ENCODE peak calls at places on chromosomes 12 and 14, in four cellular contexts. One of them, this sample, is unnamed.
A peak's percentile ranks its signal among the peaks of the same experiment; 100 is the strongest.

GRCh38 chr12:31868980-31869379 is 90.2 kb upstream of the RESF1 start:
- DNase-seq in SK-N-SH: peak; percentile 40
- DNase-seq in HepG2: no peak
- DNase-seq in K562: no peak
- DNase-seq in this sample: no peak

GRCh38 chr14:32534145-32534544 is 205.0 kb downstream of the AKAP6 start:
- DNase-seq in SK-N-SH: no peak
- DNase-seq in HepG2: no peak
- DNase-seq in K562: no peak
- DNase-seq in this sample: no peak

GRCh38 chr12:49552425-49552824 is 13.6 kb downstream of the KCNH3 start:
- DNase-seq in SK-N-SH: peak; percentile 11
- DNase-seq in HepG2: no peak
- DNase-seq in K562: no peak
- DNase-seq in this sample: no peak

GRCh38 chr12:59317598-59317997 is 278.2 kb upstream of the SLC16A7 start:
- DNase-seq in SK-N-SH: no peak
- DNase-seq in HepG2: no peak
- DNase-seq in K562: no peak
- DNase-seq in this sample: no peak

GRCh38 chr12:138898-139534 is 72.4 kb downstream of the IQSEC3 start:
- DNase-seq in SK-N-SH: no peak
- DNase-seq in HepG2: no peak
- DNase-seq in K562: no peak
- DNase-seq in this sample: no peak

GRCh38 chr12:49334681-49335080 is 2.3 kb downstream of the C1QL4 start:
- DNase-seq in SK-N-SH: no peak
- DNase-seq in HepG2: no peak
- DNase-seq in K562: no peak
- DNase-seq in this sample: no peak

GRCh38 chr12:119320678-119321077 is 13.9 kb upstream of the CCDC60 start:
- DNase-seq in SK-N-SH: no peak
- DNase-seq in HepG2: no peak
- DNase-seq in K562: no peak
- DNase-seq in this sample: no peak

GRCh38 chr12:65597527-65597926 is 226.8 kb upstream of the HMGA2 start:
- DNase-seq in SK-N-SH: no peak
- DNase-seq in HepG2: no peak
- DNase-seq in K562: no peak
- DNase-seq in this sample: no peak

GRCh38 chr14:35509846-35510245 is 24.1 kb upstream of the INSM2 start:
- DNase-seq in SK-N-SH: peak; percentile 58
- DNase-seq in HepG2: no peak
- DNase-seq in K562: no peak
- DNase-seq in this sample: no peak

GRCh38 chr14:20683896-20684661 is at the start of gene RNASE4:
- DNase-seq in SK-N-SH: peak; percentile 68
- DNase-seq in HepG2: peak; percentile 85
- DNase-seq in K562: peak; percentile 69
- DNase-seq in this sample: peak; percentile 82

GRCh38 chr12:109512608-109513007 is 35.2 kb downstream of the UBE3B start:
- DNase-seq in SK-N-SH: no peak
- DNase-seq in HepG2: no peak
- DNase-seq in K562: no peak
- DNase-seq in this sample: no peak

GRCh38 chr14:102811254-102811963 is 34.2 kb downstream of the TRAF3 start:
- DNase-seq in SK-N-SH: no peak
- DNase-seq in HepG2: peak; percentile 14
- DNase-seq in K562: no peak
- DNase-seq in this sample: no peak

GRCh38 chr14:102813691-102814090 is 36.4 kb downstream of the TRAF3 start:
- DNase-seq in SK-N-SH: no peak
- DNase-seq in HepG2: no peak
- DNase-seq in K562: no peak
- DNase-seq in this sample: no peak

GRCh38 chr14:102810523-102810922 is 33.3 kb downstream of the TRAF3 start:
- DNase-seq in SK-N-SH: no peak
- DNase-seq in HepG2: no peak
- DNase-seq in K562: no peak
- DNase-seq in this sample: no peak

GRCh38 chr14:102809870-102810269 is 32.6 kb downstream of the TRAF3 start:
- DNase-seq in SK-N-SH: no peak
- DNase-seq in HepG2: no peak
- DNase-seq in K562: no peak
- DNase-seq in this sample: no peak

GRCh38 chr14:102811971-102812370 is 34.7 kb downstream of the TRAF3 start:
- DNase-seq in SK-N-SH: no peak
- DNase-seq in HepG2: no peak
- DNase-seq in K562: no peak
- DNase-seq in this sample: no peak
- TF ChIP-seq ZBTB33 in SK-N-SH: no peak
- TF ChIP-seq ZBTB33 in HepG2: no peak
- TF ChIP-seq ZBTB33 in K562: no peak
- TF ChIP-seq ZBTB33 in this sample: no peak

DNA sequence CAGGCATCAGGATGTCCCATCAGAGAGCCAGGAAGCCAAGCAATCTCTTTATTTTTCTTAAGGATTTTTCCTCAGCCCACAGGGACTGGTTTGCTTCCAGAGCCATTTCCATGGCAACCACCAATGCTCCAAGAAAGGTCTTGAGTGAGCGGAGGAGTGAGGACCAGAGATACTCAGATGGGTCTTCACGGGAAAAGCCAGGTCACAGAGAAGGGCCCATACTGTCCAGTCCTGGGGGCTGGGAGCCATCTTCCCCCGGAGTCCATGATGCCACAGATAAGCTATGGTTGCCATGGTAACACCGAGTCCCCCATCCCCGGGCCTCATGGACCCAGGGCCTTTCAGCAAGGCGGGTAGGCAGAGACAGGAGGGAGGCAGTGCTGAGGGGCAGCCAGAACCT is 28.6 kb downstream of the CMKLR1 start:
- DNase-seq in SK-N-SH: peak; percentile 71
- DNase-seq in HepG2: no peak
- DNase-seq in K562: peak; percentile 23
- DNase-seq in this sample: no peak
- TF ChIP-seq MXI1 in SK-N-SH: no peak
- TF ChIP-seq MXI1 in HepG2: no peak
- TF ChIP-seq MXI1 in K562: no peak
- TF ChIP-seq MXI1 in this sample: no peak

DNA sequence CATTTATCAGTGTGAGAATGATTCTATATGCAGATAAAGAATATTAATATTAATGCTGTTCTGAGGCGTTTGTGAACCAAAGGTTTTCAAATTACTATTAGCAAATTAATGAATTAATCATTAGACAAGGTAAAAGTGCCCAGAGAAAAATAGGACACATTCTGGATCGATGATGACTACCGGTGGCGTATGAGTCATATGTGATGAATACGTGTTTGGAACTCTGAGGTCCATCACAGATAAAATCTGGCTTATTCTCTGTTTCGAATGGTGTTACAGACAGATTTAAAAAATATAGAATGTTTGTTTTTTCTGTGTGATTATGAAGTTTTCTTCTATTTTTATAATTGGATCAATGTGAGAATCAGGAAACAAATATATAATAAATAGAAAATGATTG is 79.2 kb upstream of the RTL1 start:
- DNase-seq in SK-N-SH: no peak
- DNase-seq in HepG2: no peak
- DNase-seq in K562: no peak
- DNase-seq in this sample: no peak
- TF ChIP-seq ZBTB33 in SK-N-SH: no peak
- TF ChIP-seq ZBTB33 in HepG2: no peak
- TF ChIP-seq ZBTB33 in K562: no peak
- TF ChIP-seq ZBTB33 in this sample: no peak

DNA sequence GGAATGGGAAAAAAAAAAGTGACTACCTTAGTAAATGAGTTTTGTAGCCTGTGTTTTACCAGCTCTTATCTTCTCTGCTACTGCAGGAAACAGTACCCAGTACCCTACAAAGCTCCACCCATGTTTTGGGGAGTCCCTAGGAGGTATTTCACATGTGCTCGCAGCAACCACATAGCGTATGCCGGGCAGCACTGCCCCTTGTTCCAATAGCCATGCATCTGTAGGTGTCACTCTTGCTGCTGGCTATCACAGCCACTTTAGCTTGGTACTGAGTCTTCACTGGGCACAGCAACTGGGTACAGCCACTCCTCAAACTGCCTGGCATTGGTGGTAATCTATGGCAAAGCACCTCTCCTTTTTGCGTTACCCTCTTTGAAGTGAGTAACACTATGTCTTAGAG is 2.0 kb upstream of the MDM1 start:
- DNase-seq in SK-N-SH: peak; percentile 19
- DNase-seq in HepG2: no peak
- DNase-seq in K562: no peak
- DNase-seq in this sample: peak; percentile 45
- TF ChIP-seq MXI1 in SK-N-SH: no peak
- TF ChIP-seq MXI1 in HepG2: no peak
- TF ChIP-seq MXI1 in K562: no peak
- TF ChIP-seq MXI1 in this sample: no peak

GRCh38 chr12:122834921-122835692 is at the start of gene HIP1R:
- DNase-seq in SK-N-SH: peak; percentile 94
- DNase-seq in HepG2: no peak
- DNase-seq in K562: peak; percentile 93
- DNase-seq in this sample: no peak

GRCh38 chr12:122837306-122838265 is 2.3 kb downstream of the HIP1R start:
- DNase-seq in SK-N-SH: no peak
- DNase-seq in HepG2: peak; percentile 57
- DNase-seq in K562: no peak
- DNase-seq in this sample: no peak

GRCh38 chr12:122834229-122834920 is 882 bp upstream of the HIP1R start:
- DNase-seq in SK-N-SH: peak; percentile 83
- DNase-seq in HepG2: peak; percentile 58
- DNase-seq in K562: no peak
- DNase-seq in this sample: no peak

GRCh38 chr12:122836027-122836921 is 1.0 kb downstream of the HIP1R start:
- DNase-seq in SK-N-SH: peak; percentile 41
- DNase-seq in HepG2: peak; percentile 66
- DNase-seq in K562: peak; percentile 54
- DNase-seq in this sample: peak; percentile 38

DNA sequence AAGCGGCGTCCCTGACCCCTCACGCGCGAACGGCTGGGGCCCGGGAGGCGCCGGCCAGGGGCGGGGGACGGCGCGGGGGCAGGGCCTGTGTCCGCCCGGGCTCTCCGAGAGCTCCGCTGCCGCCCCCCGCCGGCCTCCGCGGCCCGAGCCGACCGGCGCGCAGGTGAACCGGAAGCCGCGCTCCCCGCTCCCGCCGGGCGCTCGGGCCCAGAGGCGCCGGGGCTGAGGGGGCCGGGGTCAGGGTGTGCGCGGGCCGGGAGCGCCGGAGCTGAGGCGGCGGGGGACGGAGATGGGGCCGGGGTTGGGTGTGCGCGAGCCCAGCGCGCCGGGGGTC is 403 bp downstream of the HIP1R start:
- DNase-seq in SK-N-SH: peak; percentile 83
- DNase-seq in HepG2: no peak
- DNase-seq in K562: peak; percentile 87
- DNase-seq in this sample: no peak
- TF ChIP-seq ZBTB33 in SK-N-SH: no peak
- TF ChIP-seq ZBTB33 in HepG2: no peak
- TF ChIP-seq ZBTB33 in K562: no peak
- TF ChIP-seq ZBTB33 in this sample: no peak

This sample was measured in GM12878.